ENCODE peak calls at places on chromosomes 7 and 10, in six cellular contexts. Y is heart right ventricle, B is body of pancreas, Z is brain microvascular endothelial cell, M is fibroblast of villous mesenchyme, H is vagina. I is an unnamed sample.

GRCh38 chr7:55526770-55527169 is 45.5 kb downstream of the VOPP1 start:
- DNase-seq in Z (no peak), B (no peak), M (no peak), H (no peak), Y (no peak), I (no peak)

GRCh38 chr7:22173884-22174573 is 182.9 kb downstream of the RAPGEF5 start:
- DNase-seq in H (no peak), B (no peak), Y (no peak), M (no peak), Z (no peak), I (no peak)

GRCh38 chr7:132328047-132328620 is 248.1 kb downstream of the PLXNA4 start:
- DNase-seq in Y (peak; percentile 20), Z (no peak), H (no peak), B (no peak), M (no peak), I (no peak)

GRCh38 chr10:106711313-106711906 is 453.1 kb downstream of the SORCS1 start:
- DNase-seq in Z (no peak), Y (no peak), B (peak; percentile 59), M (no peak), H (no peak), I (no peak)

GRCh38 chr7:47500103-47500563 is 81.8 kb downstream of the TNS3 start:
- DNase-seq in Y (no peak), B (no peak), H (no peak), M (no peak), Z (no peak), I (no peak)

GRCh38 chr10:73965890-73966768 is 31.8 kb upstream of the VCL start:
- DNase-seq in B (peak; percentile 46), Y (peak; percentile 86), M (peak; percentile 100), H (peak; percentile 93), Z (peak; percentile 96), I (peak; percentile 98)

GRCh38 chr10:132371641-132372081 is 25.3 kb upstream of the PWWP2B start:
- DNase-seq in H (no peak), Z (no peak), M (no peak), B (no peak), Y (no peak), I (no peak)

GRCh38 chr10:86673827-86674581 is 5.7 kb downstream of the LDB3 start:
- DNase-seq in B (no peak), Y (no peak), M (no peak), Z (no peak), H (no peak), I (no peak)

GRCh38 chr7:31699050-31699449 is 12.0 kb downstream of the PPP1R17 start:
- DNase-seq in Z (no peak), Y (no peak), M (no peak), B (no peak), H (no peak), I (no peak)

GRCh38 chr7:15932318-15932717 is 245.8 kb upstream of the MEOX2 start:
- DNase-seq in Z (no peak), M (no peak), B (no peak), Y (no peak), H (no peak), I (no peak)

GRCh38 chr7:54841772-54842707 is 83.0 kb upstream of the SEC61G start:
- DNase-seq in H (no peak), Y (peak; percentile 57), B (peak; percentile 42), M (peak; percentile 52), Z (peak; percentile 54), I (no peak)

GRCh38 chr7:12389089-12389700 is 14.5 kb downstream of the VWDE start:
- DNase-seq in Y (peak; percentile 10), H (no peak), Z (peak; percentile 68), M (peak; percentile 59), B (peak; percentile 24), I (peak; percentile 17)

GRCh38 chr10:112269266-112269665 is 13.9 kb upstream of the TECTB start:
- DNase-seq in B (no peak), Y (no peak), H (no peak), M (no peak), Z (no peak), I (peak; percentile 41)

DNA sequence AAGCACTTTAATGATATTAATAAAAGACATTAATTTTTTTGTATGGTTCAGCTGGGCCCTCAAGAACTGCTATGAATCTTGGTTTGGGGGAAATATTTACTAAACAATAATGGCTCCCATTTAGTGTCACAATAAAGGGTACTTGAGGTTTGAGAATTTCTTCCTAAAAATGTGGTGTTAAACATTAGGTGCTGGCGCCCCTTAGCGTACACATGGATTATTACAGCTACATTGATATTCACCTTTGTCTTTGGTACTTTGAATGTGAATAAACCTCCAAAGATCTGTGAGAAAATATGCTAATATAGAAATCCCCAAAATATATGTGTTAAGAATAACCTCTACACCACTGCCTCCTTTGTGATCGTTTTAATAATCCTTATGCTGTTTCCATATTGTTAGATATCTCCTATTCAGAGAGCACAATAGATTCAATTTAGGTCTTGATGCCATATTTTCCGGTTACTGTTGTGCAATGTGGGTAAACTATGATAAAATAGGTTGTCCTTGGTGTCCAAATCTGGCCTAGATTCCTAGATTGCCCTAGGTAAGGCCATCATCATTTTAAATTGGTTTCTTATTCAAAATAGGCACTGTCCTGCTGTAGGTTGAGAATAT is 161.8 kb upstream of the CACNA2D1 start:
- DNase-seq in Y (peak; percentile 8), H (no peak), Z (peak; percentile 40), B (no peak), M (peak; percentile 48), I (peak; percentile 3)
- TF ChIP-seq CTCF in Y (peak; percentile 57), H (peak; percentile 34), Z (peak; percentile 63), B (peak; percentile 56), M (peak; percentile 73), I (peak; percentile 90)

GRCh38 chr10:119933179-119933578 is 40.6 kb downstream of the SEC23IP start:
- DNase-seq in B (no peak), Y (no peak), Z (no peak), M (peak; percentile 11), H (no peak), I (no peak)
- TF ChIP-seq CTCF in B (peak; percentile 18), Y (no peak), Z (peak; percentile 46), M (peak; percentile 26), H (no peak), I (peak; percentile 66)

DNA sequence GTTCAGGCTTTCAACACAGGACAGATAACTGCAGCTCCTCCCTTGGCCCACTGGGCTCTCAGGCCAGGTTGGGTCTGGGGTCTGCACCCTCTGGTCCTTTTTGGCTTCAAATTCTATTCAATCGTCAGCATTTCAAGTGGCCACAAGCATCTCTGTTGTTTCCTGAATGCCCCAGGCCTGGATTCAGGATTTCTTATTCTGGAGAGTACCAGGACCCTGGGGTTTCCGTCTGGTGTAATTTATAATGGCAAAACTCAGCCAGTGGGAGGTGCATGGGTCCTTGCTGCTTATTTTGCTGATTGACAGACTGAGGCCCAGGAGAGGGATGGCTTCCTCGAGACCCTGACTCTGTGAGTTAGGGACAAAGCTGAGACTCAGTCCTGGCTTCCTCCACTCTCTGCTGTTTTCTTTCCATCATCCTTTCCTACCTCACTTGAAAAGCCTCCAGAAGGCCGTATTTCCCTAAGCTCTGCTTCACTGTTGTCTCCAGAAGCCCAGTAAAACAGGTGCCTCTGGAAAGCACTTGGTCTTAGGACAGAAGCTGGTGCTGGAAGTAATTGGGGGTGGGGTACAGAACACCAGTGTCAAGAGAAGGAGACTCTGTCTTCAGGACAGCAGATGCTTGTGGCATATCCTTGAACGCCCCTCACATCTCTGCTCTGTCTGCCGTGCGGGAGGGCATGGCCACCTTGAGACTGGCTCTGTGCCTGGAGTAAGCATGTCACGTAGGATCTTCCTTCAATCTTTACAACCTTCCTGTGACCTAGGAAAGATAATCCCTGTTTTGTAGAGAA is 39.5 kb upstream of the SH2D4B start:
- DNase-seq in M (no peak), B (no peak), Y (no peak), Z (no peak), H (no peak), I (no peak)
- TF ChIP-seq CTCF in M (no peak), B (no peak), Y (no peak), Z (no peak), H (no peak), I (no peak)

DNA sequence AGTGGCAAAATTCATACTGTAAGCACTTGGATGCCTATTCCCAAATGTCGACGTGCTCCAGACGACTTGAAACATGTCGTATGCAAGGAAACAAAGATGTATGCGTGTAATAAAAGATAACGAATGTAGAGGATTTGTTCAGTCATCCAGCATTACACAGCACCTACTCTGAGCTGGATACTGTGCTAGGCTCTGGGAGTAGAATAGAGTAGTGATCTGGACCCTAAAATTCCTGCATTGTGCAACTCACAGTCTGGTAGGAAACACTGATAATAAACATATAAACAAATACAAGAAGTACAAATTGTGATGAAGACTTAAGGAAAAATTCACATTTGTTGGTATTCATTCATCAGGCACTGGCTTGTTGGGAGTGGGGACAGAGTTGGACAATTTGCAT is 5.7 kb upstream of the TBX20 start:
- DNase-seq in H (no peak), Z (no peak), M (no peak), Y (no peak), B (no peak), I (no peak)
- TF ChIP-seq CTCF in H (no peak), Z (no peak), M (no peak), Y (no peak), B (no peak), I (no peak)

GRCh38 chr10:21495002-21495685 is 30.3 kb downstream of the SKIDA1 start:
- DNase-seq in Z (no peak), B (no peak), Y (no peak), M (peak; percentile 22), H (no peak), I (no peak)
- TF ChIP-seq CTCF in Z (no peak), B (no peak), Y (no peak), M (no peak), H (no peak), I (no peak)

GRCh38 chr7:48528689-48529088 is 357.4 kb downstream of the ABCA13 start:
- DNase-seq in Z (no peak), B (no peak), Y (no peak), M (no peak), H (no peak), I (no peak)
- TF ChIP-seq CTCF in Z (no peak), B (no peak), Y (no peak), M (no peak), H (no peak), I (no peak)

GRCh38 chr10:16049775-16050174 is 189.5 kb upstream of the MINDY3 start:
- DNase-seq in Y (no peak), B (no peak), Z (no peak), M (no peak), H (no peak), I (no peak)

DNA sequence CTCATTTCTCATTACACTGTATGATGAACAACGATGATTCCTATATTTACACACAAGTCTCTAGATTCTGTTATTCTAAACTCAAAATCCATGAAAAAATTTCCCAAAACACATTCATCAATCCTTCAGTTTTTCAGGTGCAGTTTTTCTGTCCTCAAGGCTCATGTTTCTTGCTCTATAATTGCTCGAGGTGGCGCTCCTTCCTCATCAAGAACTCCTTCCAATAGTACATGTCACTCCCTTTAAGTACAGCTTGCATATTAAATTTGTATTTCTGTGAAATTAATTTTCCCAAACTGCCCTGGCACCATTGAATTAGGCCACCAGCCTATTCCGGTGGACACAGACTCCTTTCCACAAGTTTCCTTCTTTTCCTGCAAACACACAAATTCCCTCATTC is 188.7 kb upstream of the MINDY3 start:
- DNase-seq in H (no peak), B (no peak), Y (no peak), M (no peak), Z (no peak), I (no peak)
- TF ChIP-seq CTCF in H (no peak), B (no peak), Y (no peak), M (no peak), Z (no peak), I (no peak)

GRCh38 chr7:128862571-128863432 is at the start of gene ATP6V1F:
- DNase-seq in B (peak; percentile 99), M (peak; percentile 98), H (peak; percentile 96), Z (peak; percentile 96), Y (peak; percentile 98), I (peak; percentile 96)
- TF ChIP-seq CTCF in B (peak; percentile 14), M (peak; percentile 8), H (peak; percentile 10), Z (no peak), Y (no peak), I (no peak)